ENCODE peak calls at places on chromosomes 5 and 9, in five cellular contexts. W, I, S, J and O are unnamed samples.
A peak's percentile ranks its signal among the peaks of the same experiment; 100 is the strongest.

GRCh38 chr9:6334305-6334704 is 6.1 kb downstream of the TPD52L3 start:
- DNase-seq in S (no peak), J (no peak), I (no peak), W (no peak), O (no peak)

GRCh38 chr5:174552428-174552827 is 172.0 kb upstream of the MSX2 start:
- DNase-seq in J (no peak), I (no peak), W (no peak), S (no peak), O (no peak)

GRCh38 chr9:93247892-93248291 is 64.0 kb downstream of the WNK2 start:
- DNase-seq in J (no peak), I (no peak), S (no peak), W (no peak), O (no peak)

GRCh38 chr9:13841801-13842462 is 472.0 kb downstream of the NFIB start:
- DNase-seq in I (no peak), S (no peak), W (no peak), J (no peak), O (no peak)

GRCh38 chr5:125112196-125112595 is 365.8 kb upstream of the ZNF608 start:
- DNase-seq in S (no peak), W (no peak), I (no peak), J (no peak), O (no peak)

GRCh38 chr5:152072076-152072475 is 147.4 kb upstream of the GLRA1 start:
- DNase-seq in W (no peak), S (no peak), J (no peak), I (no peak), O (no peak)

GRCh38 chr9:995776-996175 is 19.3 kb downstream of the DMRT3 start:
- DNase-seq in S (no peak), J (no peak), W (no peak), I (no peak), O (no peak)

GRCh38 chr9:110058304-110058953 is 149.5 kb downstream of the C9orf152 start:
- DNase-seq in S (no peak), I (peak; percentile 66), W (peak; percentile 66), J (peak; percentile 61), O (no peak)

GRCh38 chr9:125683486-125683885 is 23.5 kb downstream of the MAPKAP1 start:
- DNase-seq in W (no peak), J (no peak), S (no peak), I (no peak), O (no peak)

GRCh38 chr5:173472164-173472563 is 143.9 kb upstream of the STC2 start:
- DNase-seq in I (no peak), J (peak; percentile 86), W (peak; percentile 26), S (no peak), O (peak; percentile 90)

GRCh38 chr5:32450952-32451351 is 6.4 kb upstream of the ZFR start:
- DNase-seq in I (no peak), W (no peak), S (no peak), J (no peak), O (no peak)

GRCh38 chr9:136361757-136362449 is 1.6 kb downstream of the DNLZ start:
- DNase-seq in J (no peak), I (no peak), W (no peak), S (no peak), O (peak; percentile 87)

GRCh38 chr9:134370638-134371037 is 44.4 kb downstream of the RXRA start:
- DNase-seq in W (no peak), S (no peak), J (no peak), I (no peak), O (no peak)
- H3K4me1 ChIP-seq in W (peaks cover 59% of the 10 kb centered on the region), S (peaks cover 96% of the 10 kb centered on the region), J (peaks cover 68% of the 10 kb centered on the region), I (peaks cover 10% of the 10 kb centered on the region), O (no peaks in the 10 kb centered on the region)

DNA sequence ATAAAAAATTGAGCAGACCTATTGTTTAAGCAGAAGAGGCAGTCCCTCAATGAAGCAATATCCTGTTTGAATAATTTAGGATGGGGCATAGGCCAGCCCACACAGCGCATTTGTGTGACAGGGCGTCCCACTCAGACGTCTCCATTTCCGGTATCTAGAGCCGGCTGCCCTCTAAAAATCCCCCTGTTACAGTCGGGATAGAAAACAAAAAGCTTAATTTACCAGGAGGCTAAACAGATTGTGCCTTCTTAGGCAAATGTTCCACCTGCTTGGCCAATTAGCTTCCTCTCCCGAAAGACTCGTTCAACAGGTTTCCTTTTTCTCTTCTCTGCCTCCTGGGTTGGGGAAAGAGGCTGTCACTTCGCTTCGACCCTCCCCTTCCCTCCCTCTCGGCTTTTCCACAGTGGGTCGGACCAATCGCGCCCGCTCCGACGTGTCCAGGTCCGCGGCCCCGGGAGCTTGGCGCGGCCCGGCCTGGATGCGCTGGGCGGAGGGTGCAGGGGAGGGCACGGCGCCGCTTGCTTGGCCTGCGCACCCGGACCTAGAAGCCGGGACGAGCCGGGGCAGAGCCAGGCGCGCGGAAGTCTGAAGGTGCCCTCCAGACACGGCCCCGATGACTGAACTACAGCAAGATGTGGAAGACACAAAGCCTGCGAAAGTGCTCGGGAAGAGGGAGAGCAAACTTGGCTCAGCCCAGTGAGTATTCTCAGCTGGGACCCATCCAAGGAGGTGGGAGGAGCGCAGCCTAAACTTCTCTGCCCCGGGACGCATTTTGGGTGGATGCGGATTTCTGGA is at the start of gene GRAMD2B:
- DNase-seq in J (peak; percentile 89), I (peak; percentile 64), W (peak; percentile 86), S (peak; percentile 92), O (peak; percentile 94)
- TF ChIP-seq POLR2A in J (peak; percentile 85), I (peak; percentile 79), W (peak; percentile 75), S (peak; percentile 54), O (peak; percentile 87)

DNA sequence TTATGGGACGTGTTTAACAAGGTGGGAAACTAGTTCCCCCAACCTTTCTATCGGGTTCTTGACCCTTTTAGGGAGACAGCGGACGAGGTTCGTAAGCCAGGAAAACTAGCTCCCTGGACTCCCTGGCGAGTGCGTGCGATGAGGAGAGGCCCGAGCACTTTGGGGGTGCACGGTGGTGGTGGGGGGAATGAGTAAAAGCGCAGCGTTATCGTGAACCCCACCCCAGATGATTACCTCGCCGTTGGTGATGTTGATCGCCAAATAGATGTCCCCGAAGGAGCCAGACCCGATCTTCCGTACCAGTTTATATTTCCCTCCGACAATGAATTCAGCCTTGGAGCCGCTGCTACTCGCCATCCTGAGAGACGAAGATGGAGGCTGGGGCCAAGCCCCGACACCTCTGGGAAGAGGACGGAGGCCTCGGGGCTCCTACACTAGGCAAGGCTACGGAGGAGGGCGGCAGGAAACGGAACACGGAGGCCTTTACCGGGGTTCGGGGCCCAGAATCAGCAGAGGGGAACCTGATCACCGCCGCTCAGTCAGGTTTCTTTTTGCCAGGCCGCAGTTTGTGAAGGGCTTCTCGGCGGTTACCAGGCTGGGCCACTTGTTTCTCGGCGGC is 522 bp downstream of the CSNK1A1 start:
- DNase-seq in S (no peak), I (no peak), J (peak; percentile 40), W (peak; percentile 35), O (peak; percentile 77)
- H3K4me1 ChIP-seq in S (peaks cover 44% of the 10 kb centered on the region), I (peaks cover 4% of the 10 kb centered on the region), J (peaks cover 40% of the 10 kb centered on the region), W (peaks cover 31% of the 10 kb centered on the region), O (peaks cover 41% of the 10 kb centered on the region)

GRCh38 chr9:96418074-96418919 is at the start of gene ZNF367:
- DNase-seq in J (peak; percentile 97), I (peak; percentile 66), W (peak; percentile 98), S (peak; percentile 99), O (peak; percentile 99)
- TF ChIP-seq POLR2A in J (no peak), I (peak; percentile 64), W (peak; percentile 5), S (no peak), O (no peak)

GRCh38 chr5:135386886-135387628 is 12.0 kb downstream of the MACROH2A1 start:
- DNase-seq in W (peak; percentile 70), I (no peak), J (no peak), S (no peak), O (no peak)
- H3K4me1 ChIP-seq in W (peaks cover 18% of the 10 kb centered on the region), I (no peaks in the 10 kb centered on the region), J (no peaks in the 10 kb centered on the region), S (peaks cover 56% of the 10 kb centered on the region), O (peaks cover 25% of the 10 kb centered on the region)

DNA sequence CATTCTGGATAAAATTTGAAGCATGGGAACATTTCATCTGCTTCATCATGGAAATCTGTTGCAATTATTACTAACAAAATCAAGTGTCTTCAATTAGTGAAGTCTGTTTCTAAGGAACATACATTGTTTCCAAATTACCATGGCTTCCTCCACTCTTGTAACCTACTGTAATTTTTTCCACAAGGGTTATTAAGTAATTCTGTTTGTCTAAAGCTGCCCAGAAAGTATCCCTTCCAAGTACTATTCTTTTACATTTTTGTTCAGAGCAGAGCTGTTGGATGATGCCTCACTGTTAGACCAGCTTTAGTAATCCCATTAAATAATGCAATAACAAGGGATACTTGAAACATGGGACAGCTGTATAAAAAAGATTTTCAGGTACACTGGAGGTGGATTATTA is 483.5 kb upstream of the CD180 start:
- DNase-seq in J (no peak), S (no peak), W (no peak), I (no peak), O (no peak)
- TF ChIP-seq POLR2A in J (no peak), S (no peak), W (no peak), I (no peak), O (no peak)